ENCODE peak calls at places on chromosomes 16 and 17, in eight cellular contexts. B, K, G, X, Y, H, J and I are unnamed samples.

GRCh38 chr17:46733837-46734516 is 84.5 kb downstream of the WNT3 start:
- DNase-seq in B (peak), K (no peak), G (no peak), X (no peak), Y (no peak), H (no peak), J (no peak), I (no peak)

GRCh38 chr16:72317378-72317777 is 145.4 kb upstream of the PMFBP1 start:
- DNase-seq in B (no peak), K (no peak), G (no peak), X (no peak), Y (no peak), H (no peak), J (no peak), I (no peak)

GRCh38 chr17:27608330-27609230 is 22.4 kb upstream of the LGALS9 start:
- DNase-seq in B (peak), K (no peak), G (no peak), X (no peak), Y (no peak), H (no peak), J (no peak), I (no peak)

GRCh38 chr16:58087209-58087913 is 41.8 kb downstream of the CFAP20 start:
- DNase-seq in B (no peak), K (no peak), G (no peak), X (no peak), Y (no peak), H (no peak), J (no peak), I (no peak)

GRCh38 chr17:47995241-47995935 is 24.5 kb downstream of the CDK5RAP3 start:
- DNase-seq in B (no peak), K (no peak), G (no peak), X (no peak), Y (no peak), H (no peak), J (no peak), I (no peak)

GRCh38 chr17:37678036-37678435 is 34.8 kb upstream of the DDX52 start:
- DNase-seq in B (no peak), K (no peak), G (no peak), X (no peak), Y (no peak), H (no peak), J (no peak), I (no peak)

GRCh38 chr17:71902931-71903506 is 217.8 kb upstream of the SOX9 start:
- DNase-seq in B (no peak), K (no peak), G (no peak), X (no peak), Y (no peak), H (no peak), J (no peak), I (no peak)

GRCh38 chr16:4801051-4801961 is 1.1 kb downstream of the ROGDI start:
- DNase-seq in B (no peak), K (no peak), G (no peak), X (no peak), Y (no peak), H (no peak), J (no peak), I (no peak)

GRCh38 chr17:10775740-10776333 is 28.1 kb downstream of the TMEM238L start:
- DNase-seq in B (no peak), K (no peak), G (no peak), X (no peak), Y (no peak), H (no peak), J (no peak), I (no peak)

GRCh38 chr16:80718480-80719220 is 85.7 kb downstream of the CDYL2 start:
- DNase-seq in B (no peak), K (no peak), G (no peak), X (peak), Y (peak), H (no peak), J (no peak), I (no peak)

GRCh38 chr17:65495255-65496060 is 66.0 kb downstream of the AXIN2 start:
- DNase-seq in B (no peak), K (no peak), G (no peak), X (no peak), Y (peak), H (peak), J (no peak), I (no peak)

GRCh38 chr16:2720719-2721633 is 952 bp upstream of the PRSS27 start:
- DNase-seq in B (peak), K (peak), G (peak), X (peak), Y (peak), H (peak), J (peak), I (peak)

GRCh38 chr17:79820959-79821330 is 18.3 kb downstream of the CBX4 start:
- DNase-seq in B (no peak), K (no peak), G (no peak), X (no peak), Y (no peak), H (no peak), J (no peak), I (no peak)

GRCh38 chr16:84737658-84738057 is 37.9 kb downstream of the USP10 start:
- DNase-seq in B (no peak), K (no peak), G (no peak), X (peak), Y (peak), H (no peak), J (no peak), I (no peak)

GRCh38 chr17:41065829-41066624 is at the start of gene KRTAP2-4:
- DNase-seq in B (peak), K (no peak), G (no peak), X (no peak), Y (no peak), H (no peak), J (no peak), I (no peak)

GRCh38 chr17:48002208-48002919 is 31.5 kb downstream of the CDK5RAP3 start:
- DNase-seq in B (peak), K (no peak), G (peak), X (no peak), Y (no peak), H (peak), J (no peak), I (no peak)

GRCh38 chr17:31515226-31515759 is 123.8 kb downstream of the RAB11FIP4 start:
- DNase-seq in B (no peak), K (no peak), G (no peak), X (no peak), Y (no peak), H (no peak), J (no peak), I (no peak)

GRCh38 chr17:49970498-49970897 is 1.5 kb downstream of the DLX4 start:
- DNase-seq in B (no peak), K (no peak), G (no peak), X (no peak), Y (no peak), H (no peak), J (no peak), I (no peak)

DNA sequence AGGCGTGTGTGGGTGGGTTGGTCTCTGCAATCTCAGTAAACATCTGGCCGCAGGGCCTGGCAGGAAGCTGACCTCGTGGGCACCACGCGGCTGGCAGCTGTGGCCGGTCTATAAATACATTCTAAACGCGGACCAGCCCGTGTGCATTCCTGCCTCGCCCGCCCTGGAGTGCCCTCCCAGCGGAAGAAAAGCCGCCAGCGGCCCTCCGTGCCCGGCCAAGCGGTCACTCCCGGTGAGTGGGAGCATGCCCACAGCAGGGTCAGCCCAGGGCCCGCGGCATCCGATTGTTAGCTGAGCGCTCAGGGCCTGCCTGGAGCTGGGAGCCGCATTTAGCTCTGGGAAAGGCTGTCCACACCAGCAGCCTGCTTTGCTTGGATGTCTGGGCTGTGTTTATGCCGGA is 10.3 kb downstream of the ZNF469 start:
- DNase-seq in B (no peak), K (no peak), G (no peak), X (peak), Y (no peak), H (no peak), J (no peak), I (no peak)
- H3K27ac ChIP-seq in B (no peak), K (no peak), G (no peak), X (no peak), Y (no peak), H (no peak), J (no peak), I (no peak)

DNA sequence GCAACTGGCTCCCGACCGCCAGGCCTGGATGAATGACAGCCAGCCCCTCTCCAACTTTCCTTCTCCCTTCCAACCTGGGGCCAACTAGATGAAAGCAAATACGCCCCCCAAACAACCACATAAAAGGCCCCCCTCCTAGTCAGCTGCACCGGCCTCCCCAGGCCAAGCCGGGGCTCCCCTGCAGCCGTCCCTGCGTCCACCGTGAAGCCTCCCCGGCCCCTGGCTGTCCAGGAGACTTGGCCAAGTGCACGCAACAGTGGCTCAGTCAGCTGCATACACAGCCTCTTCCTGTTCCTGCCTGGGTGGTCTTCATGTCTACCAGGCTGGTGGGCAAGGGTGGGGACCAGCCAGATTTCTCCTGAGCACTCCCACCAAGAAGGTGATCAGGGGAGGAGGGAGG is 16.0 kb downstream of the DNAH17 start:
- DNase-seq in B (no peak), K (no peak), G (no peak), X (no peak), Y (no peak), H (no peak), J (no peak), I (no peak)
- H3K27ac ChIP-seq in B (no peak), K (no peak), G (no peak), X (no peak), Y (no peak), H (no peak), J (no peak), I (no peak)

DNA sequence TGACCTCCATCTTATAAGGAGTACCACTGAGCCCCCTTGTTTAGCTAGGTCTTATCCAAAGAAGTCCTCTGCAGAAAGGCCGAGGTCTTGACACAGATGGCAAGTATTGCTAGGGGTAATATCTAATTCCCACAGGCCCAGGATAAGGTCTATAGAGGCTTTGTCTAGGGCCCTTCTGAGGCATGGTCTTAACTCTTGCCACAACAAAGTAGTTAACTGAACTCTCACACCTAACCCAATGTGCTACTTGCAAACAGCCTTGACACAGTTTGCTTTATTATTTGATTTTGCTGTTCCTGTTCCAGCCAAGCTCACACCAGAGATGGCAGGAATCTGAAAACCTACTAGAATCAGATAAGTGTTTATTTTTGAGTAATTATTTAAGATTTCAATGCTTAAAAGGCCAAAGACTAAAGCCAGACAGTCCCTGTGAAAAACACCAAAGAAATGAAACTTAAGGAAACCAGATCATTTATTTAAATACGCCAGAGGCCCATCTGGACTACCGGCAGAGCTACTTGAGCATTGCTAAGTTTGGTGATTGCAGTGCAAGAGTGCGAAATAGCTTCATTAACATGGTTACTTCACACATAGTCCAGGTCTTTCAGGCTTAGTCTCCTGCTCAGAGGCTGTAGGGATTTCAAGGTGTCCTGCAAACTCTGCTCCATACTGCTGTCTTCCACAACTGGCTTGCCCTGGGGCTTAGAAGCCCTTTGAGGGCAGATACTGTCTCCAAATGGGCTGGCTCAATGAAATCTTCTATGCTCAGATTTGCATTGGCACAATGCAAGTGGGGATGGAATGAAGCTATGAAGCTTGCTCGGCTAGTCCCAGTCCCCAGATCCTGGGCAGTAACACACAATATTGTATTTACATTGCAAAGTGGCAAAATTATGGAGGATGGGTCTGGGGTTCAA is 28.5 kb upstream of the SUPT4H1 start:
- DNase-seq in B (no peak), K (no peak), G (no peak), X (no peak), Y (no peak), H (no peak), J (no peak), I (no peak)
- H3K27ac ChIP-seq in B (peak), K (no peak), G (no peak), X (peak), Y (peak), H (peak), J (no peak), I (peak)

DNA sequence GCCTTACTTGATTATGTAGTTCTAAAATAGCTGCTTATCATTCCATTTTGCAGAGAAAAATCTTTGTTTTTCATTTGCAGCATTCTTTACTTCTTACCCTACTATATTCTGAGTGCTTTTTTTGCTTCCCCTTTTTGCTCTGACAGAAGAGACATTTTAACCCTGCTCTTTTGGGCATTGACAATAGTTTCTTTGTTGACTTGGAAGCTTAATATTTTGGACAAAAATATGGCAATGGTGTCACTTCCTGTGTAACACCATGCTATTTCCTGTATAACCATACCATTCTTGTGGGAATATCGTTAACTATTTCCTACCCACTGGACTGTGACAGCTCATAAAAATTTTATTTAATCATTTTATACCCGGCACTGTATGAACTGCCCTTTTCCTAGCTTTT is 747.1 kb downstream of the CDH8 start:
- DNase-seq in B (no peak), K (no peak), G (no peak), X (no peak), Y (no peak), H (no peak), J (no peak), I (no peak)
- H3K27ac ChIP-seq in B (no peak), K (no peak), G (no peak), X (no peak), Y (no peak), H (no peak), J (no peak), I (no peak)

GRCh38 chr17:8048736-8049135 is 9.9 kb downstream of the ALOX15B start:
- DNase-seq in B (no peak), K (no peak), G (no peak), X (no peak), Y (no peak), H (no peak), J (no peak), I (no peak)
- H3K27ac ChIP-seq in B (no peak), K (no peak), G (no peak), X (no peak), Y (no peak), H (no peak), J (no peak), I (no peak)

GRCh38 chr16:8685617-8686016 is 11.2 kb downstream of the ABAT start:
- DNase-seq in B (no peak), K (no peak), G (no peak), X (no peak), Y (no peak), H (no peak), J (no peak), I (no peak)
- H3K27ac ChIP-seq in B (no peak), K (peak), G (no peak), X (no peak), Y (no peak), H (no peak), J (no peak), I (no peak)

GRCh38 chr17:29378495-29378894 is 11.7 kb upstream of the TAOK1 start:
- DNase-seq in B (no peak), K (no peak), G (no peak), X (no peak), Y (no peak), H (no peak), J (no peak), I (no peak)

GRCh38 chr17:29379084-29379811 is 10.9 kb upstream of the TAOK1 start:
- DNase-seq in B (peak), K (no peak), G (no peak), X (no peak), Y (no peak), H (no peak), J (no peak), I (no peak)

DNA sequence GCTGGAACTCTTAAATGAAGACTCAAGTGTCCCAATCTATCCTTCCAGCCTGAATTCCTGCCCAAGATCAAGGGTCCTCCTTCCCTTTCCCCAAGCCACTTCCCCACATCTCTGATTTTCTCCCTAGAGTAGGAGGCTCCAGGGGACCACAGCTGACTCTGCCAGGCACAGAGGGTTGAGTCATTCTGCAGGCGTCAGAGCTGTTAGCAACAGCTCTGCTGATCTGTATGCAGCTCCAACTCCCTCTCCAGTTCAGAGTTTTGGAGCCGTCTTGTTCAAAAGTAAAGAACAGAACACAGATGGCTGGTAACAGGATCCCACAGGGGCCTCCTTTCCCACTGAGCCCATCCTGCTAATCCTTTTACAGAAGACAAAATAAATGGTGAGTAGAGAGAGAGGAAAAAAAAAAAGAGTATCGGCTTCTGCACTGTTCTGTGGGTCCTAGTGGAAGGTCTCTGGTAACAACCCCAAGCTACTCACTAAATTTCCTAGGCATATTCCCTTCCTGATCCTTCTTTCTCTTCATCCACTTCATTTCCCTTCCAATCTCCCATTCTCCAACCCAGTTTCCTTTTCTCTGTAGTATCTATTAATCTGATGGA is 13.4 kb upstream of the TAOK1 start:
- DNase-seq in B (peak), K (no peak), G (no peak), X (no peak), Y (peak), H (peak), J (no peak), I (peak)
- H3K27ac ChIP-seq in B (peak), K (no peak), G (no peak), X (no peak), Y (no peak), H (peak), J (no peak), I (peak)

GRCh38 chr17:58337126-58337599 is 8.6 kb upstream of the TSPOAP1 start:
- DNase-seq in B (no peak), K (peak), G (no peak), X (no peak), Y (no peak), H (no peak), J (peak), I (no peak)
- H3K27ac ChIP-seq in B (no peak), K (no peak), G (peak), X (peak), Y (peak), H (no peak), J (peak), I (peak)

DNA sequence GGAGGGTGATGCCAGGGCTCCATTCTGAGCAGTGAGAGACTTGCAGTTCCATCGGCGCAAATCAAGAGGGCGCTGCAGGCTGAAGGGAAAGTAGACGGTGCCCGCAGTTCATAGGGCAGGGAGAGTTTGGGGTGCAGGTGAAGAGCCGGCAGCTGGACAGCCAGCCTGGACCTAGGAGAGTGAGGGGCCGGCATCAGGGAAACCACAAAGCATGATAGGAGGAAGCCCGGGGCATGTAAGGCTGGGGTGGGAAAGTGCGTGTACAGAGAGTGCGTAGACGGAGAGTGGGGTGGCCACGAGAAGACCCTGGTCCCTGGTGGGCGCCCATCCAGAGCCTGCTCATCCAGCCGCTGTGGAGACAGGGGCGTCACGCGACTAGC is 101.1 kb upstream of the CHMP6 start:
- DNase-seq in B (no peak), K (no peak), G (no peak), X (no peak), Y (no peak), H (no peak), J (no peak), I (no peak)
- H3K27ac ChIP-seq in B (peak), K (no peak), G (no peak), X (no peak), Y (no peak), H (no peak), J (peak), I (no peak)

GRCh38 chr17:17204635-17205231 is 1.4 kb downstream of the PLD6 start:
- DNase-seq in B (no peak), K (no peak), G (no peak), X (no peak), Y (no peak), H (no peak), J (no peak), I (no peak)

GRCh38 chr17:17203173-17203730 is 2.9 kb downstream of the PLD6 start:
- DNase-seq in B (no peak), K (no peak), G (no peak), X (no peak), Y (no peak), H (no peak), J (no peak), I (no peak)

GRCh38 chr17:17205368-17206148 is 575 bp downstream of the PLD6 start:
- DNase-seq in B (no peak), K (peak), G (peak), X (peak), Y (peak), H (no peak), J (peak), I (peak)

GRCh38 chr17:17201907-17202306 is 4.2 kb downstream of the PLD6 start:
- DNase-seq in B (no peak), K (no peak), G (no peak), X (no peak), Y (no peak), H (no peak), J (no peak), I (no peak)

DNA sequence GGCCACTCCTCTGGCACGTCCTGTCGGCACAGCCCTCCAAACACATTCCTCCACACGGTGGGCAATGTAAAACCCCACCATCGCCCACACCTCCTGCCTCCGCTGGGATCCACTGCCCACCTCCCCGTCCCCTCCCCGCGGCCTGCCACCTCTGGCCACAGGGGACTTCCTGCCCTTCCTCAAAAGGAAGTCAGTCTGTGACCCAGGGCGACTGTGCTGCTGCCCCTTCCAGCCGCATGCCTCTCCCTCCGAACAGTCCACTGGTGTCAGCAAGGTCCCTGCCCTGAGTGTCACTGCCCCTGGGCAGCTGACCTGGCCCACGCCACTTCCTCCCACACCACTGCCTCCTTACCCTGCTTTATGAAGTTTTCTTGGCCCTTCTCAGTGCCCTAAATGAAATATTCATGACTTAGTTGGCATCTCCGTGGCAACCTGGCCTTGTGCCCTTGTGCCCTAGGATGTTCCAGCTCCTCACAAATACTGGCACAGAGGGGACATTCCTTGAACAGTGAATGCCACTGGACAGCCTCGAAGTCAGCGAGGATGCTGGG is 2.0 kb downstream of the PLD6 start:
- DNase-seq in B (no peak), K (no peak), G (no peak), X (peak), Y (no peak), H (no peak), J (no peak), I (peak)
- H3K27ac ChIP-seq in B (no peak), K (no peak), G (no peak), X (peak), Y (no peak), H (no peak), J (no peak), I (peak)